ENCODE peak calls at places on chromosomes 7 and 10, in nine cellular contexts. G is A673, Y is Peyer's patch, H is breast epithelium, Q is thoracic aorta, B is AG10803, R is heart left ventricle, E is fibroblast of pulmonary artery, S is adrenal gland. A is an unnamed sample.

GRCh38 chr7:139249179-139249822 is 18.3 kb downstream of the UBN2 start:
- DNase-seq in Q (no peak), G (no peak), B (no peak), H (no peak), S (no peak), Y (no peak), E (no peak), R (no peak), A (no peak)

GRCh38 chr10:14466256-14466655 is 135.5 kb upstream of the FRMD4A start:
- DNase-seq in S (peak; percentile 21), G (no peak), Y (no peak), B (peak; percentile 61), H (no peak), Q (no peak), R (no peak), E (peak; percentile 35), A (no peak)

GRCh38 chr7:95324396-95324795 is at the start of gene PON1:
- DNase-seq in E (no peak), Q (no peak), S (no peak), Y (no peak), H (no peak), B (no peak), R (peak; percentile 55), G (no peak), A (no peak)

GRCh38 chr10:31694929-31695837 is 233.4 kb downstream of the ARHGAP12 start:
- DNase-seq in G (no peak), B (peak; percentile 85), S (no peak), E (no peak), H (no peak), R (no peak), Y (no peak), Q (no peak), A (no peak)

GRCh38 chr7:55191161-55191925 is 172.5 kb downstream of the EGFR start:
- DNase-seq in G (no peak), H (no peak), B (no peak), Q (no peak), S (no peak), Y (peak; percentile 5), E (no peak), R (no peak), A (no peak)

GRCh38 chr10:21145751-21146445 is 248.8 kb upstream of the NEBL start:
- DNase-seq in E (no peak), S (no peak), G (no peak), Q (no peak), B (no peak), Y (no peak), H (no peak), R (no peak), A (no peak)

GRCh38 chr7:50994753-50995319 is 212.1 kb upstream of the GRB10 start:
- DNase-seq in B (no peak), G (no peak), R (no peak), S (no peak), E (no peak), H (no peak), Q (no peak), Y (no peak), A (no peak)

GRCh38 chr10:97517778-97518561 is 19.2 kb downstream of the UBTD1 start:
- DNase-seq in R (no peak), B (no peak), E (no peak), S (no peak), H (no peak), Q (no peak), Y (no peak), G (no peak), A (no peak)

GRCh38 chr7:146902728-146903127 is 786.1 kb downstream of the CNTNAP2 start:
- DNase-seq in S (no peak), R (no peak), G (no peak), E (no peak), H (no peak), Y (no peak), Q (no peak), B (no peak), A (no peak)

GRCh38 chr10:80072584-80072983 is 5.9 kb upstream of the TMEM254 start:
- DNase-seq in E (no peak), S (no peak), R (no peak), G (no peak), Q (no peak), Y (no peak), B (no peak), H (no peak), A (no peak)

GRCh38 chr7:96202102-96202501 is 119.8 kb downstream of the SLC25A13 start:
- DNase-seq in Q (no peak), Y (no peak), R (no peak), E (no peak), S (no peak), G (no peak), H (no peak), B (no peak), A (no peak)

GRCh38 chr10:120735773-120736371 is 115.3 kb upstream of the WDR11 start:
- DNase-seq in E (peak; percentile 44), Q (no peak), R (no peak), Y (no peak), H (no peak), B (peak; percentile 30), S (no peak), G (peak; percentile 29), A (no peak)

GRCh38 chr7:92667816-92668540 is 77.8 kb upstream of the FAM133B start:
- DNase-seq in G (no peak), Y (no peak), E (no peak), H (no peak), S (no peak), R (no peak), B (no peak), Q (no peak), A (no peak)

GRCh38 chr10:11285171-11285570 is 267.5 kb downstream of the CELF2 start:
- DNase-seq in R (no peak), G (peak; percentile 3), Q (no peak), S (no peak), E (no peak), H (no peak), B (no peak), Y (no peak), A (no peak)

GRCh38 chr7:960269-960871 is 5.9 kb upstream of the ADAP1 start:
- DNase-seq in Q (no peak), R (peak; percentile 51), E (no peak), Y (no peak), B (no peak), G (no peak), H (no peak), S (no peak), A (no peak)

GRCh38 chr7:34091330-34091917 is 186.1 kb downstream of the BMPER start:
- DNase-seq in R (no peak), S (no peak), Q (no peak), G (peak; percentile 78), Y (no peak), B (peak; percentile 67), H (no peak), E (peak; percentile 81), A (no peak)

GRCh38 chr7:2461268-2462026 is 14.8 kb downstream of the GRIFIN start:
- DNase-seq in G (no peak), B (no peak), E (no peak), H (no peak), S (no peak), R (peak; percentile 42), Y (no peak), Q (no peak), A (no peak)

GRCh38 chr7:43870316-43870715 is 999 bp upstream of the MRPS24 start:
- DNase-seq in G (no peak), Y (no peak), S (no peak), H (no peak), B (no peak), R (no peak), Q (no peak), E (no peak), A (no peak)

GRCh38 chr10:5945561-5946418 is 31.6 kb downstream of the IL15RA start:
- DNase-seq in R (peak; percentile 82), Y (peak; percentile 27), Q (no peak), B (peak; percentile 99), S (peak; percentile 68), E (peak; percentile 97), G (no peak), H (no peak), A (peak; percentile 96)

GRCh38 chr7:102169651-102170416 is 116.8 kb upstream of the SH2B2 start:
- DNase-seq in E (peak; percentile 73), Q (no peak), Y (no peak), R (no peak), B (no peak), G (peak; percentile 70), H (no peak), S (no peak), A (no peak)
- H3K4me3 ChIP-seq in E (no peak overlapping the region), Q (peak overlapping the region; percentile 2), Y (no peak overlapping the region), R (no peak overlapping the region), B (no peak overlapping the region), G (peak overlapping the region; percentile 18), H (no peak overlapping the region), S (no peak overlapping the region), A (no peak overlapping the region)

DNA sequence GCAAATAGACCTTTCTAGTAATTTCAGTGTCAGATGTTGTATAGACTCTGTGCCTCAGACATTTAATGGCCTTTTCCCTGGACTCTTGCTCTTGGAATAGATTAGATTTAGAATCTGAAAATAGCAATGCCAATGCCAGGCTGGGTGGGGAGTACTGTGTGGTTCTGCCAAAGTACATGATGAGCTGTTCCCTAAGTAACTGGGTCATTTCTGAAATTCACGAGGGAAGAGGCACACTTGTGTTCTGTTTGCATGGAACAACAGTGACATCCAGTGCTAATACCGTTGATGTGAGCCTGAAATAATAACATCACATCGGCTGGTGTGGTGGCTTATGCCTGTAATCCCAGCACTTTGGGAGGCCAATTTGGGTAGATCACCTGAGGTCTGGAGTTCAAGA is 119.1 kb downstream of the MBL2 start:
- DNase-seq in Y (no peak), B (peak; percentile 13), Q (no peak), H (no peak), S (no peak), R (no peak), G (no peak), E (no peak), A (no peak)
- TF ChIP-seq CTCF in Y (no peak), B (peak; percentile 33), Q (peak; percentile 15), H (no peak), S (no peak), R (peak; percentile 38), G (no peak), E (no peak), A (no peak)

DNA sequence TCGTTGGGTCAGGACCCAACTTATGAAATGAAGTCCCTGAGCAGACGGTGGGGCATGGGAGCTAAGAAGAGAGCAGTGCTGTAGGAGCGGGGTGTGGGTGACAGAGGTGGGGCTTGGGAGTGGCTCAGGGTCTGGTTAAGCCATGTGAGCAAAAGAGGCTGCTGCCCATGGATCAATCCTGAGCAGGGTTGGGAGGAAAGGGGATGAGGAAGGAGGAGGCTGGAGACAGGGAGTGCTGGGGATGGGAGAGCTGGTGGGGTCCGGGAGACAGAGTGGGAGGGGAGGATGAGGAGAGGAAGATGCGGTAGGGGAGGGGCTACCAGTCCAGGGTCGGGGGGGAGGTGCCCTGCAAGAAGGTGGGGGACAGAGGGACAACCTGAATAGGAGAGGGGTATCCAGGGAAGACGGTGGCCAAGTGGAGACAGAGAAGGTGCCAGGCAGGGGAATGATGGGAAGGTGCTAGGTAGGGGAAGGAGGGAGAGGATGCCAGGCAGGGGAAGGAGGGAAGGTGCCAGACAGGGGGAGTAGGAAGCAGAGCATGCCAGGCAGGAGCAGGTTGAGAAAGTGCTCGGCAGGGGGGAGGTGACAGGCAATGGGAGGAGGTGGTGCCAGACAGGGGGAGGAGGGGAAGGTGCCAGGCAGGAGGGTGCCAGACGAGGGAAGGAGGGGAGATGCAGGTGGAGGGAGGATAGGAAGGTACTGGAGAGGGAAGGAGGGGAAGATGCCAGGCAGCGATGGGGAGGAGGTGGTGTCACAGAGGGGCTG is 27.5 kb upstream of the SMARCD3 start:
- DNase-seq in H (no peak), E (no peak), B (no peak), G (no peak), Y (no peak), R (no peak), Q (no peak), S (no peak), A (no peak)
- H3K4me3 ChIP-seq in H (peak overlapping the region; percentile 52), E (peak overlapping the region; percentile 48), B (no peak overlapping the region), G (peak overlapping the region; percentile 40), Y (peak overlapping the region; percentile 52), R (no peak overlapping the region), Q (peak overlapping the region; percentile 66), S (no peak overlapping the region), A (peak overlapping the region; percentile 58)

GRCh38 chr7:70040971-70041766 is 442.9 kb downstream of the AUTS2 start:
- DNase-seq in G (peak; percentile 68), H (no peak), Y (no peak), B (peak; percentile 48), R (no peak), Q (no peak), E (peak; percentile 40), S (no peak), A (no peak)
- TF ChIP-seq CTCF in G (peak; percentile 70), H (no peak), Y (no peak), B (peak; percentile 66), R (peak; percentile 55), Q (peak; percentile 15), E (peak; percentile 45), S (peak; percentile 24), A (peak; percentile 24)